ENCODE peak calls at places on chromosome 11, in ten cellular contexts. B is activated CD4-positive, alpha-beta T cell treated with anti-CD3 and anti-CD28 coated beads for 48 hours; V is fibroblast of villous mesenchyme; W is LoVo; X is CD8-positive, alpha-beta T cell; Z is glutamatergic neuron; K is fibroblast of the conjunctiva; S is Daoy; H is GM04503; C is GM19239. R is an unnamed sample.

GRCh38 chr11:13316528-13316961 is 39.0 kb downstream of the BMAL1 start:
- DNase-seq in B (no peak), V (peak; percentile 40), W (no peak), X (no peak), Z (no peak), K (peak; percentile 71), S (peak; percentile 89), H (peak; percentile 70), C (no peak), R (no peak)

GRCh38 chr11:26442131-26442530 is 110.2 kb downstream of the ANO3 start:
- DNase-seq in B (no peak), V (peak; percentile 28), W (no peak), X (no peak), Z (no peak), K (peak; percentile 75), S (peak; percentile 50), H (peak; percentile 65), C (no peak), R (no peak)

GRCh38 chr11:92276773-92277172 is 52.2 kb downstream of the FAT3 start:
- DNase-seq in B (no peak), V (peak; percentile 39), W (no peak), X (no peak), Z (no peak), K (peak; percentile 23), S (peak; percentile 20), H (no peak), C (no peak), R (no peak)

GRCh38 chr11:11993814-11994213 is 14.6 kb downstream of the DKK3 start:
- DNase-seq in B (no peak), V (peak; percentile 85), W (peak; percentile 47), X (no peak), Z (no peak), K (peak; percentile 57), S (peak; percentile 93), H (peak; percentile 50), C (no peak), R (no peak)

GRCh38 chr11:35740061-35740824 is 77.7 kb downstream of the TRIM44 start:
- DNase-seq in B (no peak), V (no peak), W (no peak), X (no peak), Z (no peak), K (no peak), S (no peak), H (no peak), C (no peak), R (no peak)

GRCh38 chr11:124747406-124748099 is 4.5 kb downstream of the VSIG2 start:
- DNase-seq in B (no peak), V (no peak), W (no peak), X (no peak), Z (no peak), K (no peak), S (no peak), H (no peak), C (no peak), R (no peak)

GRCh38 chr11:32002311-32002710 is 88.6 kb upstream of the RCN1 start:
- DNase-seq in B (no peak), V (no peak), W (no peak), X (no peak), Z (no peak), K (no peak), S (no peak), H (peak; percentile 9), C (no peak), R (no peak)

GRCh38 chr11:117176186-117176585 is 2.4 kb upstream of the SIDT2 start:
- DNase-seq in B (no peak), V (no peak), W (no peak), X (no peak), Z (no peak), K (no peak), S (no peak), H (no peak), C (no peak), R (peak; percentile 71)

GRCh38 chr11:44267366-44268072 is 42.4 kb downstream of the ALX4 start:
- DNase-seq in B (no peak), V (no peak), W (no peak), X (no peak), Z (no peak), K (no peak), S (no peak), H (no peak), C (no peak), R (no peak)

GRCh38 chr11:130308925-130309324 is 5.8 kb downstream of the ZBTB44 start:
- DNase-seq in B (no peak), V (peak; percentile 17), W (no peak), X (no peak), Z (no peak), K (no peak), S (no peak), H (no peak), C (no peak), R (no peak)

GRCh38 chr11:122159173-122159701 is 43.2 kb upstream of the BLID start:
- DNase-seq in B (no peak), V (peak; percentile 75), W (no peak), X (no peak), Z (peak; percentile 16), K (no peak), S (peak; percentile 79), H (no peak), C (no peak), R (no peak)

GRCh38 chr11:4826425-4826824 is 5.3 kb downstream of the OR51F2 start:
- DNase-seq in B (no peak), V (peak; percentile 1), W (no peak), X (no peak), Z (no peak), K (no peak), S (no peak), H (peak; percentile 9), C (no peak), R (no peak)

GRCh38 chr11:90916706-90917105 is 693.9 kb upstream of the CHORDC1 start:
- DNase-seq in B (no peak), V (no peak), W (no peak), X (no peak), Z (no peak), K (no peak), S (no peak), H (no peak), C (no peak), R (no peak)

GRCh38 chr11:106917973-106918372 is 100.3 kb downstream of the GUCY1A2 start:
- DNase-seq in B (peak; percentile 29), V (no peak), W (no peak), X (no peak), Z (peak; percentile 35), K (no peak), S (no peak), H (no peak), C (no peak), R (no peak)

GRCh38 chr11:14358729-14359439 is at the start of gene RRAS2:
- DNase-seq in B (peak; percentile 83), V (peak; percentile 71), W (peak; percentile 54), X (peak; percentile 75), Z (peak; percentile 88), K (peak; percentile 49), S (peak; percentile 89), H (no peak), C (peak; percentile 75), R (peak; percentile 77)

GRCh38 chr11:13343931-13344717 is 66.5 kb downstream of the BMAL1 start:
- DNase-seq in B (peak; percentile 83), V (peak; percentile 76), W (peak; percentile 77), X (peak; percentile 73), Z (peak; percentile 73), K (peak; percentile 70), S (peak; percentile 75), H (no peak), C (peak; percentile 52), R (peak; percentile 81)

GRCh38 chr11:116618461-116618860 is 154.3 kb downstream of the BUD13 start:
- DNase-seq in B (no peak), V (no peak), W (no peak), X (no peak), Z (no peak), K (no peak), S (no peak), H (no peak), C (no peak), R (no peak)

GRCh38 chr11:70164705-70165104 is 38.4 kb upstream of the FADD start:
- DNase-seq in B (no peak), V (no peak), W (no peak), X (no peak), Z (no peak), K (no peak), S (no peak), H (no peak), C (no peak), R (no peak)

GRCh38 chr11:2321311-2321683 is 19.5 kb downstream of the TSPAN32 start:
- DNase-seq in B (no peak), V (no peak), W (no peak), X (no peak), Z (no peak), K (no peak), S (no peak), H (no peak), C (no peak), R (no peak)

GRCh38 chr11:112467721-112468120 is 207.1 kb upstream of the PLET1 start:
- DNase-seq in B (no peak), V (no peak), W (no peak), X (no peak), Z (no peak), K (no peak), S (no peak), H (no peak), C (no peak), R (no peak)

GRCh38 chr11:69241844-69242582 is 51.9 kb upstream of the MYEOV start:
- DNase-seq in B (no peak), V (peak; percentile 20), W (no peak), X (no peak), Z (no peak), K (no peak), S (no peak), H (no peak), C (peak; percentile 29), R (no peak)

GRCh38 chr11:103344886-103345285 is 235.7 kb downstream of the DYNC2H1 start:
- DNase-seq in B (no peak), V (no peak), W (no peak), X (no peak), Z (no peak), K (no peak), S (no peak), H (no peak), C (no peak), R (no peak)